ENCODE peak calls at places on chromosomes 16 and 17, in five cellular contexts. V, N, R, E and K are unnamed samples.

GRCh38 chr17:48131216-48131824 is 23.8 kb downstream of the SNX11 start:
- DNase-seq in V (peak), N (peak), R (no peak), E (peak), K (peak)

GRCh38 chr17:18033442-18034099 is 5.4 kb downstream of the ATPAF2 start:
- DNase-seq in V (peak), N (no peak), R (no peak), E (peak), K (peak)

GRCh38 chr17:73717690-73718089 is 73.4 kb upstream of the SDK2 start:
- DNase-seq in V (no peak), N (no peak), R (no peak), E (no peak), K (no peak)

GRCh38 chr17:50211249-50212120 is 10.1 kb upstream of the COL1A1 start:
- DNase-seq in V (peak), N (peak), R (no peak), E (peak), K (no peak)

GRCh38 chr17:512926-513325 is 160.3 kb upstream of the RPH3AL start:
- DNase-seq in V (peak), N (peak), R (no peak), E (peak), K (no peak)

GRCh38 chr16:28537076-28537475 is 1.7 kb downstream of the NUPR1 start:
- DNase-seq in V (no peak), N (no peak), R (no peak), E (no peak), K (no peak)

GRCh38 chr17:82632461-82632860 is 15.8 kb downstream of the WDR45B start:
- DNase-seq in V (no peak), N (no peak), R (no peak), E (no peak), K (no peak)

GRCh38 chr17:49993423-49994037 is 1.5 kb downstream of the DLX3 start:
- DNase-seq in V (no peak), N (no peak), R (no peak), E (no peak), K (no peak)

GRCh38 chr16:29775742-29776408 is 2.2 kb upstream of the ZG16 start:
- DNase-seq in V (peak), N (no peak), R (no peak), E (peak), K (no peak)

GRCh38 chr16:56551796-56552738 is 12.8 kb upstream of the MT4 start:
- DNase-seq in V (no peak), N (no peak), R (no peak), E (peak), K (peak)

GRCh38 chr17:44733753-44734152 is 25.0 kb upstream of the ADAM11 start:
- DNase-seq in V (no peak), N (no peak), R (no peak), E (no peak), K (peak)

GRCh38 chr16:70592106-70592571 is 54.2 kb upstream of the IL34 start:
- DNase-seq in V (no peak), N (peak), R (no peak), E (peak), K (no peak)

GRCh38 chr17:73283841-73284282 is 22.2 kb upstream of the CPSF4L start:
- DNase-seq in V (no peak), N (peak), R (no peak), E (no peak), K (no peak)

GRCh38 chr17:10357768-10358167 is 15.0 kb downstream of the MYH13 start:
- DNase-seq in V (no peak), N (peak), R (no peak), E (no peak), K (peak)

GRCh38 chr17:8289103-8289397 is 580 bp downstream of the RANGRF start:
- DNase-seq in V (no peak), N (peak), R (peak), E (no peak), K (no peak)

GRCh38 chr16:88782454-88783390 is 2.3 kb downstream of the PIEZO1 start:
- DNase-seq in V (peak), N (peak), R (no peak), E (peak), K (peak)

GRCh38 chr16:56795011-56795410 is 65.1 kb downstream of the NUP93 start:
- DNase-seq in V (no peak), N (no peak), R (no peak), E (no peak), K (no peak)

GRCh38 chr17:50347087-50347893 is 1.4 kb downstream of the XYLT2 start:
- DNase-seq in V (no peak), N (no peak), R (no peak), E (no peak), K (no peak)

GRCh38 chr16:81634380-81635121 is 144.5 kb upstream of the PLCG2 start:
- DNase-seq in V (peak), N (no peak), R (no peak), E (no peak), K (no peak)

GRCh38 chr16:26802440-26802839 is 264.3 kb upstream of the C16orf82 start:
- DNase-seq in V (no peak), N (no peak), R (no peak), E (no peak), K (no peak)

GRCh38 chr16:6266703-6267102 is 1065.9 kb upstream of the RBFOX1 start:
- DNase-seq in V (no peak), N (no peak), R (no peak), E (no peak), K (no peak)

GRCh38 chr16:4306439-4307214 is 9.2 kb upstream of the GLIS2 start:
- DNase-seq in V (no peak), N (peak), R (no peak), E (no peak), K (peak)

GRCh38 chr16:75206749-75207451 is at the start of gene CTRB2:
- DNase-seq in V (no peak), N (no peak), R (peak), E (no peak), K (no peak)

GRCh38 chr17:27226611-27227234 is 67.2 kb upstream of the WSB1 start:
- DNase-seq in V (peak), N (no peak), R (no peak), E (peak), K (no peak)

GRCh38 chr16:89009343-89010209 is 32.6 kb upstream of the CBFA2T3 start:
- DNase-seq in V (peak), N (no peak), R (peak), E (peak), K (peak)

GRCh38 chr16:3022697-3023414 is 886 bp downstream of the HCFC1R1 start:
- DNase-seq in V (peak), N (peak), R (peak), E (peak), K (peak)

GRCh38 chr17:40791808-40792436 is 7.8 kb downstream of the KRT28 start:
- DNase-seq in V (peak), N (no peak), R (no peak), E (peak), K (no peak)

GRCh38 chr16:8625491-8626087 is 4.1 kb downstream of the METTL22 start:
- DNase-seq in V (no peak), N (no peak), R (no peak), E (no peak), K (no peak)

GRCh38 chr17:8696951-8697745 is 47.5 kb downstream of the CCDC42 start:
- DNase-seq in V (peak), N (peak), R (no peak), E (peak), K (no peak)

GRCh38 chr17:83192161-83192788 is 112.9 kb downstream of the METRNL start:
- DNase-seq in V (no peak), N (peak), R (peak), E (peak), K (no peak)

GRCh38 chr17:76191891-76192290 is 48.4 kb downstream of the RNF157 start:
- DNase-seq in V (no peak), N (no peak), R (no peak), E (no peak), K (peak)

GRCh38 chr16:50610331-50611262 is 62.4 kb downstream of the NKD1 start:
- DNase-seq in V (no peak), N (no peak), R (peak), E (no peak), K (no peak)

GRCh38 chr17:53033297-53033696 is 789.4 kb upstream of the KIF2B start:
- DNase-seq in V (no peak), N (no peak), R (no peak), E (no peak), K (no peak)

GRCh38 chr16:29653436-29653835 is 9.6 kb upstream of the SPN start:
- DNase-seq in V (no peak), N (no peak), R (no peak), E (no peak), K (peak)

GRCh38 chr17:82331345-82331939 is 2.1 kb downstream of the SECTM1 start:
- DNase-seq in V (no peak), N (no peak), R (no peak), E (no peak), K (no peak)

GRCh38 chr17:78122221-78122990 is 6.1 kb downstream of the TMC6 start:
- DNase-seq in V (no peak), N (no peak), R (no peak), E (no peak), K (no peak)

GRCh38 chr17:3647769-3648540 is 11.4 kb downstream of the CTNS start:
- DNase-seq in V (peak), N (peak), R (no peak), E (peak), K (peak)

DNA sequence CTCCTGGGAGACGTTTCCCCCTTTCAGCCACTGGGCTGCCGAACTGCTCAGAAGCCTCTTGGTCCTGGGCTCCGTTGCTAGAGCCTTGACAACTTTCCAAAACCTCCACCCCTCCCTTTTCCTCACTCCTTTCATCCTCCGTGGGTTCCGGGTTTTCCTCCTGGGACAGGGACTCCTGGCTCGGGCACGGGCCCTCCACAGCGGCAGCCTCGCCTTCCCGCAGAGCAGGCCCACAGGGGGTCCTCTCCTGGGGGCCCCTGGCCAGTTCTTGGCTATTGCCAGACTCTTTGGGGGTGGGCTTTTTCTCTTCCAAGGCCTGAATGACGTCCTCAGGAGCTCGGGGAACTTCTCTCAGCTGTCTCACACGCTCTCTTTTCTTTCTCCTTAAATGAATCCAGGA is 19.3 kb upstream of the MNT start:
- DNase-seq in V (no peak), N (no peak), R (no peak), E (no peak), K (no peak)
- H3K4me3 ChIP-seq in V (no peak), N (no peak), R (no peak), E (no peak), K (no peak)

DNA sequence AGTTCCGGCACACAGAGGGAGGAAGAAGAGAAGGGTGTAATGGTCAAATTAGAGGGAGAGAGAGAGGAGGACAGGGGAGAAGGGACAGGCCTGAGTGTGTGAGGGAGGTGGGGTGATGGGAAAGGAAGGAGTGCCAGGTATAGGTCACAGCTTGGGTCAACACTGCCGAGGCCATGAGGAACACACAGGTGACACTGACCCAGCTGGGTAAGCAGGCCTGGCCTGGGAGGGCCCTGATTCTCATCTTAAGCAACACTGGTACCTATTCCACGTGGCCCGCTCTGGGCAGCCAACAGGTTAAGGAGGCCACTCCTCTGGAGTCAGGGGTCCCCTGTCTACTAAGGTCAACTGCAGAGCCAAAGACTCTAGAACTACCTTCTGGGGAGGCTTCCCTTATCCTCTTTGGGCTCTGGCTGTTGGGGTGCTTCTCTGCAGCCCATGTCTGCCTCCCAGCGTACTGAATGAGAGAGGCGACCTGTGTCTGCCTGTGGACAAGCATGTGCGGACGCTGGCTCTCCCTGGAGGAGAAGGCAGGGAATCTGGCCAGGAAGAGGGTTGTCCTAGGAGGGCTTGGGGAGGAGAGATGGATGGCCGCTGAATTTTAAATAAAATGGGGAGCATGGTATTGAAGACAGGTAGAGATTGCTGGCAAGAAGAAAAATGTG is 57.6 kb downstream of the RGS9 start:
- DNase-seq in V (no peak), N (no peak), R (no peak), E (no peak), K (no peak)
- TF ChIP-seq CTCF in V (no peak), N (no peak), R (no peak), E (no peak), K (no peak)

GRCh38 chr16:12254566-12254965 is 278.0 kb downstream of the SNX29 start:
- DNase-seq in V (no peak), N (no peak), R (no peak), E (no peak), K (no peak)

GRCh38 chr16:12255473-12255872 is 278.9 kb downstream of the SNX29 start:
- DNase-seq in V (no peak), N (no peak), R (no peak), E (no peak), K (peak)

GRCh38 chr16:12257926-12258561 is 281.5 kb downstream of the SNX29 start:
- DNase-seq in V (no peak), N (no peak), R (no peak), E (no peak), K (peak)

GRCh38 chr16:12256880-12257279 is 280.3 kb downstream of the SNX29 start:
- DNase-seq in V (no peak), N (no peak), R (no peak), E (no peak), K (no peak)

GRCh38 chr16:12255919-12256665 is 279.6 kb downstream of the SNX29 start:
- DNase-seq in V (no peak), N (no peak), R (no peak), E (no peak), K (peak)
- H3K4me3 ChIP-seq in V (no peak), N (no peak), R (no peak), E (no peak), K (peak)

GRCh38 chr16:30895592-30896202 is 717 bp upstream of the CTF1 start:
- DNase-seq in V (no peak), N (peak), R (no peak), E (peak), K (no peak)

GRCh38 chr16:30894540-30895368 is 877 bp upstream of the BCL7C start:
- DNase-seq in V (peak), N (no peak), R (no peak), E (peak), K (no peak)

GRCh38 chr16:30892670-30893069 is 1.2 kb downstream of the BCL7C start:
- DNase-seq in V (no peak), N (no peak), R (no peak), E (no peak), K (no peak)

GRCh38 chr16:30893082-30893743 is 664 bp downstream of the BCL7C start:
- DNase-seq in V (no peak), N (peak), R (no peak), E (no peak), K (no peak)

GRCh38 chr16:30893744-30894539 is at the start of gene BCL7C:
- DNase-seq in V (peak), N (peak), R (peak), E (peak), K (peak)
- TF ChIP-seq CTCF in V (peak), N (peak), R (peak), E (peak), K (peak)

GRCh38 chr17:30524847-30525246 is 47.6 kb downstream of the GOSR1 start:
- DNase-seq in V (peak), N (no peak), R (no peak), E (peak), K (no peak)

GRCh38 chr17:30521766-30522165 is 44.6 kb downstream of the GOSR1 start:
- DNase-seq in V (no peak), N (no peak), R (no peak), E (no peak), K (no peak)

GRCh38 chr17:30520882-30521281 is 43.7 kb downstream of the GOSR1 start:
- DNase-seq in V (no peak), N (no peak), R (no peak), E (no peak), K (no peak)

GRCh38 chr17:30530346-30531025 is 53.3 kb downstream of the GOSR1 start:
- DNase-seq in V (peak), N (no peak), R (no peak), E (peak), K (no peak)

DNA sequence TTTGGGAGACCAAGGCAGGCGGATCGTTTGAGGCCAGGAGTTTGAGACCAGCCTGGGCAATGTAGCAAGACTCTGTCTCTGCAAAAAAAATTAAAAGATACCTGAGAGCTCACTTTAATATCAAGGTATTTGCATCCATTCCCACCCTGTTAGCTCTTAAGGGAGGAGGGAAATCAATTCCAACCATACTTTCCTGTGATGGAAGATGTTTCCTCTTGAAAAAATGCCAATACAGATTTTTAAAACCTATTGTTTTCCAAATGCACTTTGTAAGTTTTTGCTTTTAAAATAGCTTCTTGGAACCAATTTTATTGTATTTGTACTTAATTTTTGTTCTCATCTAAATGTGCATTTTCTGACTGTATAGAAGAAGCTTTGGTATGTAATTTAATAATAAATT is 49.2 kb downstream of the GOSR1 start:
- DNase-seq in V (no peak), N (no peak), R (no peak), E (no peak), K (no peak)
- H3K4me3 ChIP-seq in V (no peak), N (no peak), R (no peak), E (no peak), K (no peak)